ENCODE peak calls at places on chromosomes 16 and 17, in five cellular contexts. R, U, F, G and X are unnamed samples.

GRCh38 chr17:34902761-34903325 is 58.4 kb downstream of the CCT6B start:
- DNase-seq in R (no peak), U (no peak), F (no peak), G (no peak), X (no peak)

GRCh38 chr17:29352146-29352545 is 38.0 kb upstream of the TAOK1 start:
- DNase-seq in R (no peak), U (no peak), F (no peak), G (no peak), X (no peak)

GRCh38 chr16:54926166-54926838 is 4.4 kb upstream of the IRX5 start:
- DNase-seq in R (peak; percentile 70), U (no peak), F (no peak), G (peak; percentile 79), X (no peak)

GRCh38 chr17:47934856-47935255 is 6.5 kb upstream of the PNPO start:
- DNase-seq in R (no peak), U (no peak), F (no peak), G (peak; percentile 27), X (no peak)

GRCh38 chr17:50848039-50848438 is 12.7 kb downstream of the WFIKKN2 start:
- DNase-seq in R (no peak), U (no peak), F (peak; percentile 30), G (no peak), X (no peak)

GRCh38 chr17:69492410-69493071 is 78.0 kb downstream of the MAP2K6 start:
- DNase-seq in R (no peak), U (peak; percentile 26), F (peak; percentile 91), G (peak; percentile 74), X (peak; percentile 81)

GRCh38 chr17:14745122-14745521 is 444.2 kb downstream of the HS3ST3B1 start:
- DNase-seq in R (no peak), U (no peak), F (no peak), G (peak; percentile 84), X (peak; percentile 81)

GRCh38 chr16:87252269-87252970 is 64.8 kb downstream of the C16orf95 start:
- DNase-seq in R (no peak), U (no peak), F (no peak), G (peak; percentile 30), X (no peak)

GRCh38 chr17:75288784-75289121 is 480 bp downstream of the SLC25A19 start:
- DNase-seq in R (peak; percentile 78), U (no peak), F (peak; percentile 88), G (no peak), X (no peak)

GRCh38 chr16:81692571-81692970 is 86.5 kb upstream of the PLCG2 start:
- DNase-seq in R (no peak), U (no peak), F (no peak), G (no peak), X (no peak)

GRCh38 chr16:11727945-11728543 is 14.6 kb downstream of the TXNDC11 start:
- DNase-seq in R (no peak), U (no peak), F (no peak), G (no peak), X (no peak)

GRCh38 chr16:11734025-11734652 is 8.5 kb downstream of the TXNDC11 start:
- DNase-seq in R (peak; percentile 66), U (no peak), F (no peak), G (no peak), X (no peak)

GRCh38 chr16:11725457-11725856 is 17.2 kb downstream of the TXNDC11 start:
- DNase-seq in R (no peak), U (no peak), F (no peak), G (no peak), X (no peak)

GRCh38 chr16:11726008-11726407 is 16.6 kb downstream of the TXNDC11 start:
- DNase-seq in R (no peak), U (no peak), F (no peak), G (no peak), X (no peak)

GRCh38 chr16:11729787-11730186 is 12.9 kb downstream of the TXNDC11 start:
- DNase-seq in R (no peak), U (no peak), F (peak; percentile 19), G (no peak), X (no peak)
- H3K4me3 ChIP-seq in R (no peak overlapping the region), U (no peak overlapping the region), F (no peak overlapping the region), G (no peak overlapping the region), X (no peak overlapping the region)

DNA sequence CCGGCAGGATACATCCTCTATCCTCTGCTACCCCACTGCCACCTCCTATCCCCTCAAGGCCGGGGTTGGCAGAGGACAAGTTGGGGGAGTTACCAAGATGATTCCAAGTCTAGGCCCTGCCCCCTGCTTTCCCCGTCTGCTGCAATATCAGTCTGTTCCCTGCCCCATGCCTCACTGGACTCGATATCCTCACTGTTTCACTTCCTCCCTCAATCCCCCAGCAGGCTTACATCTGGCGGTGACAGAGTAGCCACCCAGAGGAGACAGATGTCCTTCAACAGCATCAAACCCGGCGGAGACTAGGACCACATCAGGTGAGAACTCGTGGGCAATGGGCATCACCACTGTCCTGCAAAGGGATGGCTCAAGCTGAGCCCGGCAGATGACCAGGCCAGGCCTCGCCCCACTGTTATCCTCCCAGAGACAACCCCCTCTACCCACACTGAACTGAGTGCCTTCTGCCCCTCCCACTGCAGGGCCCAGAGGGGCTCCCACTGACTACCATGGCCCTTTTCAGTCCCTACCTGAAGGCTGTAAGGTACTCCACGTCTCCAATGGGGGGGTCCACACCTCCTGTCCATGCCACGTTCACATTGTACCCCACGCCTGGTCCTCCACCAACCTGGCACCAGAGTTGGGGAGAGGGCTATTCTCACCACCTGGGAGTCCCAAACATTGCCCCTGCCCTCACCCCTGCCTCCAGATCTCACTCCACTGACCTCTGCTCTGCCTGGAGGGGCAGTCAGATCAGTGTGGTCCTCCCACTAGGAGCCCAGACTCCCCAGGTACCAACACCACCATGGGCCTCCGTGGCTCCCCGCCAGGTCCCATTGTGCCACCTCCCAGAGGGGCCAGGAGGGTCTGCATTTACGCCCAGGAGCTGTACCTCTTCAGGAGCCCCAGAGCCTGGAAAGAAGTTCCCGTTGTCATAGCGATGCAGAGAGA is 9.6 kb downstream of the G6PC3 start:
- DNase-seq in R (peak; percentile 8), U (no peak), F (peak; percentile 49), G (no peak), X (no peak)
- H3K36me3 ChIP-seq in R (peaks cover 44% of the 10 kb centered on the region), U (peaks cover 47% of the 10 kb centered on the region), F (peaks cover 54% of the 10 kb centered on the region), G (peaks cover 7% of the 10 kb centered on the region), X (peaks cover 58% of the 10 kb centered on the region)

GRCh38 chr17:16301963-16302855 is 51.1 kb downstream of the CENPV start:
- DNase-seq in R (no peak), U (no peak), F (no peak), G (peak; percentile 64), X (no peak)

GRCh38 chr17:16300554-16300953 is 52.7 kb downstream of the CENPV start:
- DNase-seq in R (no peak), U (no peak), F (no peak), G (no peak), X (no peak)

GRCh38 chr17:16302856-16303255 is 50.4 kb downstream of the CENPV start:
- DNase-seq in R (no peak), U (no peak), F (no peak), G (no peak), X (no peak)

DNA sequence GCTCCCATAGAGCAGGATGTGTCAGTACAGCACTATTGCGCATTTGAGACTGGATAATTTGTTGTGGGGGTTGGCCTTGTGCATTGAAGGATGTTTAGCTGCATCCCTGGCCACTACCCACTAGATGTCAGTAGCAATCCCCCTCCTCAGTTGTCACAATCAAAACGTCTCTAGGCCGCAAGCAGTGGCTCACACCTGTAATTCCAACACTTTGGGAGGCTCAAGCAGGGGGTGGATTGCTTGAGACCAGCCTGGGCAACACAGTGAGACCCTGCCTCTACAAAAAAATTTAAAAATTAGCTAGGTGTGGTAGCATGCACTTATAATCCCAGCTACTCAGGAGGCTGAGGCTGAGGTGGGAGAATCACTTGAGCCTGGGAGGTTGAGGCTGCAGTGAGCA is 48.4 kb downstream of the CENPV start:
- DNase-seq in R (peak; percentile 57), U (peak; percentile 22), F (peak; percentile 80), G (no peak), X (no peak)
- TF ChIP-seq CTCF in R (peak; percentile 81), U (peak; percentile 61), F (peak; percentile 74), G (peak; percentile 29), X (peak; percentile 57)

DNA sequence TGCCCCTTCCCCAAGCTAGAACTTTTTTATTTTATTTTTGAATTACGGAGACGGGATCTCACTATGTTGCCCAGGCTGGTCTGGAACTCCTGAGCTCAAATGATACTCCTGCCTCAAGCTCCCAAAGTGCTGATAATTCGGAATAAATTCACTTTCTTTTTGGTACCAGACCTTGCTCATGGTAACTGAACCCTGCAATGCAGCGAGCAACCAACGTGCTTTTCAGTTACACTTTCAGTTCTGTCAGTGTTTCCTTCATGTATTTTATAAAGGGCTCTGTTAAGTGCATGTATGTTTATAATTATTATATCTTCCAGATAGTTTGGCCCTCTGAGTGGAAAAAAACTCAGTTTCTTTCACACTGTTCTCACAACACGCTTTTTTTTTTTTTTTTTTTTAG is 13.9 kb downstream of the C16orf96 start:
- DNase-seq in R (no peak), U (no peak), F (no peak), G (no peak), X (no peak)
- H3K4me3 ChIP-seq in R (no peak overlapping the region), U (no peak overlapping the region), F (no peak overlapping the region), G (no peak overlapping the region), X (no peak overlapping the region)

GRCh38 chr16:30821891-30822290 is 34.9 kb upstream of the ZNF629 start:
- DNase-seq in R (no peak), U (no peak), F (no peak), G (no peak), X (no peak)
- H3K36me3 ChIP-seq in R (no peaks in the 10 kb centered on the region), U (no peaks in the 10 kb centered on the region), F (no peaks in the 10 kb centered on the region), G (no peaks in the 10 kb centered on the region), X (no peaks in the 10 kb centered on the region)

GRCh38 chr17:46011711-46012505 is 12.9 kb downstream of the STH start:
- DNase-seq in R (no peak), U (no peak), F (peak; percentile 60), G (no peak), X (no peak)

GRCh38 chr17:46012506-46013079 is 13.5 kb downstream of the STH start:
- DNase-seq in R (no peak), U (no peak), F (no peak), G (no peak), X (no peak)

GRCh38 chr17:46009681-46010596 is 10.9 kb downstream of the STH start:
- DNase-seq in R (no peak), U (no peak), F (no peak), G (no peak), X (no peak)

GRCh38 chr17:46008591-46008990 is 9.5 kb downstream of the STH start:
- DNase-seq in R (no peak), U (no peak), F (no peak), G (no peak), X (no peak)

GRCh38 chr17:46010597-46011186 is 11.6 kb downstream of the STH start:
- DNase-seq in R (no peak), U (no peak), F (peak; percentile 80), G (no peak), X (no peak)
- TF ChIP-seq CTCF in R (no peak), U (no peak), F (peak; percentile 47), G (no peak), X (no peak)

DNA sequence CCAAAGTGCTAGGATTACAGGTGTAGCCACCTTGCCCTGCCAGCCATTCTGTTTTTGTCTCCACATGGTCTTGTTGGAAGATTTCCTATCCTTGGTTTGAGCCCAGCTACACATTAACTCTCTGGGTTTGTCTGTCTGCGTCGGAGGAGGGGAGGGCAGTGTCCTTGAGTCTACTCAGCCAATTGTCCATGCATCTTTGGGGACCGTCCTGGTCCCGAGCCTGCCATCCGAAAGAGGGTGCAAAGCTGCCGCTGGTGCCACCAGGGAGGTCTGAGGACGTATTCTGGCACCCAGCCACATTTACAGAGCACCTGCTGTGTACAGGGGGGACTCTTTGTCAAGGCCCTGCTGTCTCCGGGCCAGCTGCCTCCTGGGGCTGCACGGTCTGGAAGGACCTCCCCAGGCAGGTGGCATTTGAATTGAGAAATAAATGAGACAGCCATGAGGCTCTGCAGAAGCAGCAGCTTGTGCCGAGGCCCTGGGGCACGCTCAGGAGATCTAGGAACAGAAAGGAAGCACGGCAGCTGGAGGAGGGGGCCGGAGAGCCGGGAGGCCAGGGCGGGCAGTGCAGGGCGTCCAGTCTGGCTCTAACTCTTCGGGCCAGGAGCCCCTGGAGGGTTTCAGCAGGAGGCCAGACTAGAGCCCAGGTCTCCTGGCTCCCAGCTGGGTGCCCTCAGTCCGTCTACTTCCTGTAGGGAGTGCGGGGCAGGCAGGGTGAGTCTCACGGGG is 1.5 kb downstream of the CYBA start:
- DNase-seq in R (peak; percentile 41), U (no peak), F (no peak), G (no peak), X (no peak)
- H3K4me3 ChIP-seq in R (peak overlapping the region; percentile 90), U (no peak overlapping the region), F (peak overlapping the region; percentile 90), G (no peak overlapping the region), X (peak overlapping the region; percentile 86)